ENCODE peak calls at places on chromosomes 6 and 20, in four cellular contexts. J is stromal cell of bone marrow; Y is activated naive CD4-positive, alpha-beta T cell; H is stimulated activated CD4-positive, alpha-beta T cell treated with anti-CD3 and anti-CD28 coated beads, Interleukin-2, amount 100 ng/mL, for 48 hours. C is an unnamed sample.

GRCh38 chr20:10763117-10763516 is 89.3 kb upstream of the JAG1 start:
- DNase-seq in J (no peak), Y (no peak), H (no peak), C (no peak)

GRCh38 chr6:144543006-144543871 is 258.1 kb downstream of the UTRN start:
- DNase-seq in J (peak), Y (no peak), H (no peak), C (no peak)

GRCh38 chr20:63061701-63062100 is 54.9 kb upstream of the BHLHE23 start:
- DNase-seq in J (no peak), Y (no peak), H (no peak), C (no peak)

GRCh38 chr20:50111120-50111828 is 1.7 kb downstream of the UBE2V1 start:
- DNase-seq in J (peak), Y (no peak), H (peak), C (no peak)

GRCh38 chr6:27468334-27468733 is 4.6 kb downstream of the ZNF184 start:
- DNase-seq in J (no peak), Y (no peak), H (no peak), C (no peak)

GRCh38 chr20:41978246-41978790 is 360.1 kb upstream of the CHD6 start:
- DNase-seq in J (no peak), Y (no peak), H (no peak), C (no peak)

GRCh38 chr20:50518270-50518721 is 8.1 kb downstream of the PTPN1 start:
- DNase-seq in J (no peak), Y (no peak), H (no peak), C (no peak)

GRCh38 chr20:37526238-37526838 is 1.3 kb downstream of the BLCAP start:
- DNase-seq in J (no peak), Y (no peak), H (no peak), C (no peak)

GRCh38 chr20:33401922-33402369 is 627 bp upstream of the CDK5RAP1 start:
- DNase-seq in J (no peak), Y (no peak), H (no peak), C (no peak)

GRCh38 chr20:55684578-55684977 is 320.7 kb downstream of the CBLN4 start:
- DNase-seq in J (no peak), Y (no peak), H (no peak), C (no peak)

GRCh38 chr6:1418471-1419191 is 29.3 kb downstream of the FOXF2 start:
- DNase-seq in J (no peak), Y (no peak), H (no peak), C (no peak)

GRCh38 chr20:50572922-50573777 is 63.0 kb downstream of the PTPN1 start:
- DNase-seq in J (peak), Y (no peak), H (no peak), C (no peak)

GRCh38 chr6:97392735-97393134 is 109.7 kb upstream of the MMS22L start:
- DNase-seq in J (no peak), Y (no peak), H (no peak), C (no peak)

GRCh38 chr20:62320581-62321354 is 18.0 kb downstream of the ADRM1 start:
- DNase-seq in J (no peak), Y (no peak), H (no peak), C (no peak)

GRCh38 chr20:3164043-3164762 is 4.5 kb upstream of the FASTKD5 start:
- DNase-seq in J (no peak), Y (no peak), H (no peak), C (no peak)

GRCh38 chr6:163192591-163192990 is 221.9 kb upstream of the QKI start:
- DNase-seq in J (no peak), Y (no peak), H (no peak), C (no peak)

GRCh38 chr6:12024715-12025434 is 12.8 kb downstream of the HIVEP1 start:
- DNase-seq in J (no peak), Y (no peak), H (no peak), C (no peak)

GRCh38 chr6:155395339-155395738 is 60.3 kb downstream of the NOX3 start:
- DNase-seq in J (no peak), Y (no peak), H (no peak), C (no peak)

GRCh38 chr20:62052842-62053464 is 12.7 kb downstream of the TAF4 start:
- DNase-seq in J (no peak), Y (no peak), H (no peak), C (no peak)

GRCh38 chr6:158354509-158354877 is 42.2 kb downstream of the TULP4 start:
- DNase-seq in J (no peak), Y (no peak), H (no peak), C (no peak)

GRCh38 chr6:107132330-107132954 is 17.1 kb upstream of the BEND3 start:
- DNase-seq in J (no peak), Y (peak), H (no peak), C (no peak)

GRCh38 chr6:42961020-42961470 is 491 bp downstream of the GNMT start:
- DNase-seq in J (no peak), Y (no peak), H (no peak), C (no peak)

GRCh38 chr6:43217351-43217750 is 11.9 kb downstream of the DNPH1 start:
- DNase-seq in J (no peak), Y (no peak), H (no peak), C (no peak)

GRCh38 chr6:20630617-20631448 is 96.6 kb downstream of the CDKAL1 start:
- DNase-seq in J (no peak), Y (no peak), H (no peak), C (peak)

GRCh38 chr6:137892271-137892708 is 25.2 kb downstream of the TNFAIP3 start:
- DNase-seq in J (peak), Y (no peak), H (no peak), C (no peak)

GRCh38 chr20:2337142-2337541 is 41.3 kb downstream of the TGM3 start:
- DNase-seq in J (no peak), Y (no peak), H (no peak), C (no peak)

GRCh38 chr6:56529594-56530191 is 113.0 kb downstream of the DST start:
- DNase-seq in J (no peak), Y (no peak), H (no peak), C (no peak)

GRCh38 chr20:53938739-53939138 is 131.7 kb downstream of the BCAS1 start:
- DNase-seq in J (no peak), Y (no peak), H (no peak), C (no peak)

GRCh38 chr6:136706431-136706830 is 85.8 kb downstream of the MAP3K5 start:
- DNase-seq in J (no peak), Y (no peak), H (no peak), C (no peak)

GRCh38 chr6:15929685-15930084 is 199.2 kb upstream of the MYLIP start:
- DNase-seq in J (no peak), Y (no peak), H (no peak), C (no peak)